ENCODE peak calls at places on chromosomes 1 and 21, in seven cellular contexts. H is IMR-90, Z is H1, F is A549, A is K562, V is HepG2, U is SK-N-SH. I is an unnamed sample.

GRCh38 chr1:92749024-92749634 is 35.8 kb downstream of the EVI5 start:
- DNase-seq in V (peak), F (peak), U (peak), H (peak), A (peak), Z (no peak), I (no peak)

GRCh38 chr21:31556662-31557061 is 102.8 kb upstream of the SOD1 start:
- DNase-seq in H (no peak), V (no peak), A (no peak), F (no peak), U (no peak), Z (no peak), I (no peak)

GRCh38 chr1:11501491-11501897 is 22.5 kb downstream of the DISP3 start:
- DNase-seq in A (peak), U (no peak), H (no peak), F (no peak), V (no peak), Z (no peak), I (no peak)

GRCh38 chr1:205343431-205344009 is 13.2 kb downstream of the KLHDC8A start:
- DNase-seq in Z (peak), A (peak), H (no peak), V (no peak), F (peak), U (peak), I (no peak)

GRCh38 chr1:18632711-18633427 is 2.2 kb downstream of the PAX7 start:
- DNase-seq in Z (peak), U (peak), V (no peak), A (no peak), F (no peak), H (no peak), I (no peak)

GRCh38 chr21:46095106-46095719 is 2.7 kb upstream of the COL6A2 start:
- DNase-seq in F (no peak), V (no peak), A (peak), H (no peak), Z (no peak), U (no peak), I (no peak)

GRCh38 chr1:113073457-113073950 is 506 bp downstream of the LRIG2 start:
- DNase-seq in Z (no peak), U (peak), H (peak), V (peak), A (peak), F (no peak), I (no peak)

GRCh38 chr21:44512496-44513388 is 27.3 kb downstream of the KRTAP10-1 start:
- DNase-seq in V (no peak), H (no peak), Z (no peak), A (no peak), U (no peak), F (no peak), I (no peak)

GRCh38 chr1:26607191-26607590 is 77.6 kb downstream of the RPS6KA1 start:
- DNase-seq in A (no peak), Z (no peak), H (no peak), V (no peak), F (no peak), U (no peak), I (no peak)

GRCh38 chr1:226723640-226724532 is 15.2 kb downstream of the ITPKB start:
- DNase-seq in H (peak), Z (no peak), U (no peak), V (no peak), A (peak), F (no peak), I (no peak)

GRCh38 chr1:211352985-211353515 is 26.4 kb downstream of the TRAF5 start:
- DNase-seq in H (no peak), A (peak), U (no peak), F (peak), V (peak), Z (peak), I (no peak)

GRCh38 chr1:22635436-22635835 is 992 bp upstream of the C1QA start:
- DNase-seq in V (no peak), A (no peak), U (no peak), H (no peak), F (no peak), Z (no peak), I (no peak)

GRCh38 chr1:65068202-65069011 is 79.6 kb upstream of the AK4 start:
- DNase-seq in H (peak), Z (no peak), V (no peak), F (no peak), A (no peak), U (peak), I (no peak)

GRCh38 chr1:81708239-81708638 is 92.5 kb upstream of the ADGRL2 start:
- DNase-seq in V (no peak), U (no peak), F (no peak), H (no peak), A (no peak), Z (no peak), I (no peak)

GRCh38 chr1:153881764-153882163 is 41.0 kb downstream of the GATAD2B start:
- DNase-seq in F (no peak), Z (no peak), U (peak), A (no peak), H (peak), V (no peak), I (no peak)

GRCh38 chr1:29090937-29091618 is 32.6 kb downstream of the TMEM200B start:
- DNase-seq in F (no peak), Z (no peak), A (no peak), U (no peak), H (no peak), V (no peak), I (no peak)

GRCh38 chr1:216325946-216326345 is 97.3 kb downstream of the USH2A start:
- DNase-seq in A (no peak), V (no peak), Z (no peak), H (peak), U (no peak), F (no peak), I (no peak)

GRCh38 chr1:74819062-74819461 is 86.1 kb downstream of the TYW3 start:
- DNase-seq in F (no peak), A (no peak), U (no peak), V (no peak), Z (no peak), H (peak), I (no peak)

GRCh38 chr1:179082308-179083030 is 599 bp downstream of the TOR3A start:
- DNase-seq in U (peak), Z (peak), A (peak), F (peak), H (no peak), V (peak), I (no peak)
- TF ChIP-seq RFX5 in U (no peak), Z (no peak), A (no peak), F (no peak), H (no peak), V (no peak), I (no peak)

GRCh38 chr1:194024659-194025058 is 838.2 kb upstream of the B3GALT2 start:
- DNase-seq in U (no peak), A (no peak), V (no peak), Z (no peak), H (peak), F (no peak), I (no peak)
- TF ChIP-seq RFX5 in U (no peak), A (no peak), V (no peak), Z (no peak), H (no peak), F (no peak), I (no peak)

DNA sequence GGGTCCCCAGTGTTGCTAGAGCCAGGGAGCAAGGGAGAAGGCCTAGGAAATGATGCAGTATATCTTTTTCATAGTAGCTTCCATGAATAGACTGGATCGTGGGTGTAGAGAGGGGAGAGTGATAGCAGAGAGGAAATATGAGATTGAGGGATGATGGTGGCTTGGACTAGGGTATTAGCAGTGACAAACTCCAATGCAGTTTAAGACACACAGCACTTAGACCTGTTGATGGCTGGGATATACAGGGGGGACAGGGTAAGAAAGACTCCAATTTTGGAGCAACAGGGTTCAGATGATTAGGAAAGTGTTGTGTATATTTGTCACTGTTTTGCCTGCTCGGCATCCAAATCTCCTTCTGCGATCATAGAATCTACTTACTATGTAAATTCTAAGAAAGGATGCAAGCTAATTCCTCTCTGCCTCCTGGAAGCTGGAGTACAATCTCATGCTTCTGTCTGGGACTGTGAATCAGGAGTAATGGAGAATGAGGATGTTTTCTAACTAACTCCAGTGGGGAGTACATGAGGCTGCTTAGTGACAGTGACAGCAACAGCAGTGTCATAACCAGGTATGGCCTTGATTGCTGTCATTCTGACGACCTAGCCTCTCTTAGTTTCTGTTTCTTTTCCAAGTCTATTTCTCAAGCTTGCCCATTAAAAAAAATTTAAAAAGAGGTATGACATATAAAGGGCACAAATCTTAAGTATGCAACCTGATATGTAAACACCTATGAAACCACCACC is 47.5 kb downstream of the SYDE2 start:
- DNase-seq in U (no peak), Z (no peak), H (no peak), F (no peak), V (no peak), A (no peak), I (peak)
- TF ChIP-seq RFX5 in U (no peak), Z (no peak), H (no peak), F (no peak), V (peak), A (no peak), I (peak)

GRCh38 chr21:32930673-32931072 is 95.1 kb upstream of the OLIG2 start:
- DNase-seq in H (no peak), Z (no peak), F (no peak), V (no peak), U (no peak), A (no peak), I (no peak)
- TF ChIP-seq RFX5 in H (no peak), Z (no peak), F (no peak), V (no peak), U (no peak), A (no peak), I (no peak)

GRCh38 chr1:3172431-3173112 is 103.6 kb downstream of the PRDM16 start:
- DNase-seq in F (no peak), U (no peak), Z (no peak), H (no peak), V (no peak), A (peak), I (no peak)

GRCh38 chr1:3173113-3173745 is 104.2 kb downstream of the PRDM16 start:
- DNase-seq in F (no peak), U (no peak), H (no peak), V (no peak), A (no peak), Z (no peak), I (no peak)

GRCh38 chr1:3176028-3176427 is 107.0 kb downstream of the PRDM16 start:
- DNase-seq in A (no peak), V (no peak), Z (no peak), H (no peak), F (no peak), U (no peak), I (no peak)

GRCh38 chr1:3175486-3175885 is 106.5 kb downstream of the PRDM16 start:
- DNase-seq in Z (no peak), F (no peak), V (no peak), H (no peak), A (no peak), U (no peak), I (no peak)

GRCh38 chr1:3174487-3175247 is 105.7 kb downstream of the PRDM16 start:
- DNase-seq in Z (no peak), U (no peak), V (no peak), A (no peak), F (no peak), H (no peak), I (no peak)
- TF ChIP-seq RFX5 in Z (no peak), U (no peak), V (no peak), A (no peak), F (no peak), H (no peak), I (no peak)

GRCh38 chr1:109886827-109887226 is 23.8 kb upstream of the CSF1 start:
- DNase-seq in H (no peak), V (no peak), Z (no peak), F (no peak), U (no peak), A (no peak), I (no peak)

GRCh38 chr1:109889094-109889493 is 21.6 kb upstream of the CSF1 start:
- DNase-seq in H (no peak), V (no peak), U (no peak), A (peak), Z (no peak), F (no peak), I (no peak)

GRCh38 chr1:109885589-109885988 is 25.1 kb upstream of the CSF1 start:
- DNase-seq in F (no peak), Z (no peak), V (no peak), H (no peak), U (no peak), A (no peak), I (no peak)

GRCh38 chr1:109887271-109887670 is 23.4 kb upstream of the CSF1 start:
- DNase-seq in H (no peak), V (no peak), F (no peak), U (no peak), A (no peak), Z (no peak), I (no peak)

GRCh38 chr1:109887890-109888289 is 22.8 kb upstream of the CSF1 start:
- DNase-seq in V (no peak), F (no peak), H (no peak), Z (no peak), A (no peak), U (no peak), I (no peak)
- TF ChIP-seq RFX5 in V (no peak), F (no peak), H (no peak), Z (no peak), A (no peak), U (no peak), I (no peak)

GRCh38 chr21:35575280-35575915 is 484.9 kb downstream of the SETD4 start:
- DNase-seq in U (no peak), F (no peak), A (no peak), V (no peak), Z (no peak), H (peak), I (no peak)
- TF ChIP-seq RFX5 in U (no peak), F (no peak), A (no peak), V (no peak), Z (no peak), H (no peak), I (no peak)

GRCh38 chr1:54122131-54122751 is 30.6 kb downstream of the CDCP2 start:
- DNase-seq in U (no peak), F (no peak), Z (peak), A (peak), V (no peak), H (no peak), I (no peak)
- TF ChIP-seq RFX5 in U (no peak), F (no peak), Z (no peak), A (no peak), V (no peak), H (no peak), I (no peak)

GRCh38 chr1:203273206-203273868 is 32.0 kb upstream of the BTG2 start:
- DNase-seq in Z (peak), F (peak), V (peak), H (peak), A (peak), U (peak), I (peak)

GRCh38 chr1:203271018-203271743 is 34.1 kb upstream of the BTG2 start:
- DNase-seq in A (peak), H (peak), V (no peak), U (peak), F (peak), Z (peak), I (no peak)

GRCh38 chr1:203270448-203270847 is 34.9 kb upstream of the BTG2 start:
- DNase-seq in V (no peak), H (no peak), F (no peak), Z (no peak), A (no peak), U (no peak), I (no peak)

GRCh38 chr1:203272633-203273205 is 32.6 kb upstream of the BTG2 start:
- DNase-seq in Z (no peak), F (no peak), A (no peak), V (no peak), U (no peak), H (no peak), I (no peak)

DNA sequence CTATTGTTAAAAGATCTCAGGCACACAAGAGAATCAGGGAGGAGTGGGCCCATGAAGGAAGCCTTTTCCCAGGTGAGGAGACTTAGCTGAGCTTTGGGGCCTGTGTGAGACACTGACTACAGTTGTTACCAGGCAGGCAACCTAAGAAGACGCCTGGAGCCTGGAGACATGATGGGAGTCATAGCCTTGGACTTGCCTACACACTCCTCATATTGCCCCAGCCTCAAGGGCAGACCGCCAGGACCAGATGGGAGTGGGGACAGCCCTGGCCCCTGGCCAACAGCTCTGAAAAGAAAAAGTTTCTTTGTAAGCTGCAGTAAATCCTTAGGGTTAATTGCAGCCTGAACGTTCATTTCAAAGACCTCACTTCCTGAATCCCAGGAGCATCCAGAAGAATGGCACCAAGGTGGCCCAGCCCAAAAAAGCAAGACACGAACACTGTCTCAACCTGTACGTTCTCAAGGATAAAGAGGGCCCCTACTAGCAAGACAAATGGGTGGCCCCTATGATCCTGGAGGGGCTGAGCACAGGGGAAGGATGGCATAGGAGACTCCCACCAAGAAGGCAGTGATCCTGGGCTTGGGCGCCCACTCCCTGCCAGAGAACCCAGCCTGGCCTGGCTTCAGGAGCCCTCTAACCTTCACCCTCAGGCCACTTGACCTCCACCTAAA is 33.2 kb upstream of the BTG2 start:
- DNase-seq in U (no peak), H (no peak), F (no peak), Z (no peak), A (no peak), V (no peak), I (no peak)
- TF ChIP-seq RFX5 in U (no peak), H (no peak), F (no peak), Z (no peak), A (no peak), V (no peak), I (no peak)

GRCh38 chr1:156640842-156641706 is 843 bp upstream of the BCAN start:
- DNase-seq in V (no peak), H (no peak), A (no peak), Z (no peak), U (no peak), F (no peak), I (no peak)

GRCh38 chr1:156639601-156640101 is 2.3 kb upstream of the BCAN start:
- DNase-seq in U (peak), Z (no peak), V (no peak), A (no peak), F (no peak), H (no peak), I (no peak)

GRCh38 chr1:156642265-156643185 is 608 bp downstream of the BCAN start:
- DNase-seq in F (no peak), Z (no peak), A (no peak), U (peak), H (no peak), V (no peak), I (no peak)

GRCh38 chr1:156643266-156644092 is 1.6 kb downstream of the BCAN start:
- DNase-seq in F (no peak), V (no peak), A (no peak), Z (no peak), H (no peak), U (no peak), I (no peak)

GRCh38 chr1:156641761-156642264 is at the start of gene BCAN:
- DNase-seq in F (no peak), V (no peak), U (peak), H (peak), Z (peak), A (peak), I (no peak)
- TF ChIP-seq RFX5 in F (no peak), V (no peak), U (no peak), H (no peak), Z (no peak), A (no peak), I (no peak)

I was measured in GM12878.